ENCODE peak calls at places on chromosomes 7 and 10, in seven cellular contexts. U, F, E, A, J, P and D are unnamed samples.

GRCh38 chr7:137454169-137455166 is 110.9 kb upstream of the PTN start:
- DNase-seq in U (peak; percentile 59), F (peak; percentile 35), E (peak; percentile 92), A (no peak), J (peak; percentile 77), P (peak; percentile 57), D (no peak)

GRCh38 chr7:47292832-47293309 is 289.0 kb downstream of the TNS3 start:
- DNase-seq in U (no peak), F (no peak), E (no peak), A (no peak), J (no peak), P (no peak), D (no peak)

GRCh38 chr7:100173806-100174495 is 3.2 kb downstream of the GPC2 start:
- DNase-seq in U (no peak), F (no peak), E (no peak), A (no peak), J (no peak), P (peak; percentile 24), D (no peak)

GRCh38 chr10:22606164-22606614 is 108.2 kb downstream of the PIP4K2A start:
- DNase-seq in U (no peak), F (no peak), E (peak; percentile 73), A (peak; percentile 33), J (no peak), P (no peak), D (no peak)

GRCh38 chr7:133513608-133514007 is 260.7 kb downstream of the EXOC4 start:
- DNase-seq in U (no peak), F (peak; percentile 16), E (no peak), A (no peak), J (no peak), P (no peak), D (no peak)

GRCh38 chr10:30103595-30104310 is 44.4 kb upstream of the JCAD start:
- DNase-seq in U (no peak), F (no peak), E (no peak), A (no peak), J (no peak), P (no peak), D (no peak)

GRCh38 chr7:32611700-32612099 is 116.4 kb downstream of the AVL9 start:
- DNase-seq in U (no peak), F (no peak), E (no peak), A (peak; percentile 24), J (no peak), P (no peak), D (no peak)

GRCh38 chr10:73512207-73512743 is 16.5 kb upstream of the PPP3CB start:
- DNase-seq in U (no peak), F (no peak), E (no peak), A (no peak), J (no peak), P (no peak), D (no peak)

GRCh38 chr7:118286131-118286530 is 61.6 kb downstream of the ANKRD7 start:
- DNase-seq in U (no peak), F (no peak), E (no peak), A (no peak), J (no peak), P (no peak), D (no peak)

GRCh38 chr10:101560293-101561067 is 27.6 kb downstream of the POLL start:
- DNase-seq in U (no peak), F (no peak), E (peak; percentile 59), A (no peak), J (no peak), P (no peak), D (no peak)

GRCh38 chr10:93904901-93905300 is 11.1 kb downstream of the SLC35G1 start:
- DNase-seq in U (no peak), F (no peak), E (no peak), A (no peak), J (no peak), P (no peak), D (no peak)

DNA sequence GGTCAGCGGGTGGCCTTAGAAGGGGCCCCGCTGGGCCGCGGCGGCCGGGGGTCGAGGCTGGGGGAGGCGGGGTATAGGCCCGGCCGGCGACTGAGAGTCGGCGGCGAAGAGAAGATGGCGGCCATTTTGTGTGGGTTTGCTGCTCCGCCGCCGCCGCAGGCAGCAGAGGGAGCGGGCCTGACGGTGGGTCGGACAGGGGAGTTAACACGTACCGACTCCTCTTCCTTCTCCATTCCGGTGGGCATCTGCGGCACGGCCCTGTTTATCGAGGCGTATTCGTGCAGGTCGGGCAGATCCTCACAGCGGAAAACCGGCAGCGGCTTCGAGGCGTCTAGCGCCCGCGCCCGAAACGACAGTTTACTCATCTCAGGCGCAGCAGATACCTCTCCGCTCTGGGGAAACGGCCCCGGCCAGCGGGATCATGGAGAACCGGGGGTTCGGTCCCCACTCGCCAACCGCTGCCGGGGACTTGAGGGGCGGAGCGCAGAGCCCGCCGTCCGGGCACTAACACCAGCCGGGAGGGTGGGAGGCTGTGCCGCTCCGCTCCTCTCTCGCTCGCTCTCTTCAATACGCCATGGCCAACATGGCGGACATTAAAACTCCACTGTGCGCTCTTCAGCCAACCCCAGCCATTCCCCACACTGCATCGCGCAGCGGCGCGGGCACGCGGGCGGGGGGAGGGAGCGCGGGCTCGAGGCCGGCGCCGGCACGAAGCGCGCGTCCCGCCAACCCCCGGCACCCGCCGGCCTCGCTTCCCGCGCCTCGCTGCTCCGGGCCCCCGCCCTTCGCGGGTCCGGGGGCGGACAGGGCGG is at the start of gene EPC1:
- DNase-seq in U (peak; percentile 91), F (peak; percentile 91), E (peak; percentile 93), A (peak; percentile 79), J (peak; percentile 91), P (peak; percentile 97), D (peak; percentile 91)
- TF ChIP-seq EP300 in U (no peak), F (no peak), E (no peak), A (no peak), J (no peak), P (no peak), D (no peak)

DNA sequence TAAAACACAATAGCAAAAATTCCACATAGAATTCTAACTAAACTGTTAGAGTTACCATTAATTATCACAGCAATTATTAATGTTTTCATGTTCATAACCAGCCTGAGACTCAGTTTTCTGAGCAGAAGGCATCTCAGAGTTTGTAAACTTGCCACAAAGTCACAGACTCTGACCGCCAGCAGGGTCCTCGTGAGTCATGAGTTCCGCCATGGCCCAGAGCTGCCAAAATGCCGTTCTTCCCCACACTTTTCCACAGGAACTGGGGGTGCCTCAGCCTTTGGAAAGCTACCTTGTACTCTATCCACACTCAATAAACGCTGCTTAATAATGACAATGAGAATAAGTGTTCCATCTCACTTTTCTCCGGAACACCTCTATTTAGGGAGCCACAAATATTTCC is 22.1 kb upstream of the INHBA start:
- DNase-seq in U (no peak), F (no peak), E (no peak), A (no peak), J (no peak), P (no peak), D (no peak)
- H3K4me1 ChIP-seq in U (no peaks in the 10 kb centered on the region), F (no peaks in the 10 kb centered on the region), E (no peaks in the 10 kb centered on the region), A (no peaks in the 10 kb centered on the region), J (no peaks in the 10 kb centered on the region), P (no peaks in the 10 kb centered on the region), D (no peaks in the 10 kb centered on the region)

GRCh38 chr10:75357500-75357899 is 44.1 kb downstream of the ZNF503 start:
- DNase-seq in U (no peak), F (no peak), E (no peak), A (no peak), J (no peak), P (no peak), D (no peak)

GRCh38 chr10:75358121-75358520 is 43.4 kb downstream of the ZNF503 start:
- DNase-seq in U (no peak), F (no peak), E (no peak), A (no peak), J (no peak), P (no peak), D (no peak)

GRCh38 chr10:75358835-75359421 is 42.6 kb downstream of the ZNF503 start:
- DNase-seq in U (no peak), F (peak; percentile 53), E (no peak), A (no peak), J (no peak), P (no peak), D (no peak)

GRCh38 chr10:75367098-75367497 is 34.5 kb downstream of the ZNF503 start:
- DNase-seq in U (no peak), F (no peak), E (no peak), A (no peak), J (no peak), P (no peak), D (no peak)

GRCh38 chr10:75363431-75363830 is 38.1 kb downstream of the ZNF503 start:
- DNase-seq in U (no peak), F (no peak), E (no peak), A (no peak), J (no peak), P (no peak), D (no peak)
- TF ChIP-seq CTCF in U (no peak), F (no peak), E (no peak), A (no peak), J (no peak), P (no peak), D (no peak)

GRCh38 chr7:44966731-44967538 is 11.9 kb downstream of the MYO1G start:
- DNase-seq in U (peak; percentile 50), F (no peak), E (peak; percentile 40), A (no peak), J (peak; percentile 38), P (peak; percentile 32), D (no peak)
- TF ChIP-seq EP300 in U (no peak), F (no peak), E (no peak), A (no peak), J (no peak), P (no peak), D (no peak)